ENCODE peak calls at places on chromosomes 3 and 15, in nine cellular contexts. W is anterior cingulate cortex; X is HFFc6; P is T47D; D is putamen; H is naive thymus-derived CD8-positive, alpha-beta T cell; S is globus pallidus; Y is stimulated activated CD4-positive, alpha-beta T cell treated with anti-CD3 and anti-CD28 coated beads, Interleukin-1b, Interleukin-23, amount 100 ng/mL, for 4 hours; G is IMR-90. N is an unnamed sample.

GRCh38 chr15:65416845-65417416 is 5.8 kb downstream of the IGDCC4 start:
- DNase-seq in W (no peak), X (no peak), P (no peak), D (no peak), H (no peak), S (no peak), Y (no peak), G (peak), N (no peak)

GRCh38 chr3:149523899-149524298 is 49.4 kb downstream of the TM4SF4 start:
- DNase-seq in W (no peak), X (no peak), P (no peak), D (no peak), H (no peak), S (no peak), Y (no peak), G (no peak), N (no peak)

GRCh38 chr3:113908133-113908532 is 39.7 kb upstream of the ZDHHC23 start:
- DNase-seq in W (no peak), X (no peak), P (no peak), D (no peak), H (no peak), S (no peak), Y (no peak), G (no peak), N (no peak)

GRCh38 chr3:46733026-46733800 is 15.5 kb upstream of the PRSS50 start:
- DNase-seq in W (no peak), X (no peak), P (peak), D (no peak), H (no peak), S (no peak), Y (no peak), G (no peak), N (peak)

GRCh38 chr3:76096036-76096435 is 310.7 kb upstream of the ZNF717 start:
- DNase-seq in W (no peak), X (no peak), P (no peak), D (no peak), H (no peak), S (no peak), Y (no peak), G (peak), N (no peak)

GRCh38 chr3:101942356-101942755 is 93.0 kb downstream of the NFKBIZ start:
- DNase-seq in W (no peak), X (no peak), P (no peak), D (no peak), H (no peak), S (no peak), Y (no peak), G (no peak), N (no peak)

GRCh38 chr15:87733522-87733921 is 523.0 kb downstream of the NTRK3 start:
- DNase-seq in W (no peak), X (no peak), P (no peak), D (no peak), H (no peak), S (no peak), Y (no peak), G (no peak), N (no peak)

GRCh38 chr15:77819271-77819806 is 186.6 kb upstream of the LINGO1 start:
- DNase-seq in W (no peak), X (no peak), P (no peak), D (peak), H (no peak), S (no peak), Y (no peak), G (no peak), N (peak)

GRCh38 chr15:99135194-99135593 is 30.3 kb downstream of the SYNM start:
- DNase-seq in W (no peak), X (no peak), P (no peak), D (no peak), H (no peak), S (no peak), Y (no peak), G (peak), N (no peak)

GRCh38 chr3:124935264-124935663 is 713 bp upstream of the MUC13 start:
- DNase-seq in W (no peak), X (no peak), P (no peak), D (no peak), H (no peak), S (no peak), Y (no peak), G (no peak), N (no peak)

GRCh38 chr15:30065025-30065801 is 17.5 kb upstream of the GOLGA8J start:
- DNase-seq in W (no peak), X (peak), P (no peak), D (peak), H (no peak), S (peak), Y (no peak), G (peak), N (peak)

GRCh38 chr3:178629430-178630178 is 93.4 kb downstream of the KCNMB2 start:
- DNase-seq in W (no peak), X (no peak), P (peak), D (no peak), H (no peak), S (no peak), Y (no peak), G (no peak), N (no peak)

GRCh38 chr15:26260517-26261133 is 397.5 kb upstream of the ATP10A start:
- DNase-seq in W (no peak), X (no peak), P (peak), D (peak), H (no peak), S (peak), Y (no peak), G (peak), N (peak)

GRCh38 chr3:101809178-101810022 is 30.4 kb downstream of the NXPE3 start:
- DNase-seq in W (no peak), X (peak), P (peak), D (peak), H (peak), S (peak), Y (no peak), G (peak), N (peak)

GRCh38 chr3:143480306-143480852 is 360.8 kb downstream of the CHST2 start:
- DNase-seq in W (no peak), X (no peak), P (no peak), D (no peak), H (no peak), S (no peak), Y (no peak), G (peak), N (peak)

GRCh38 chr3:156516951-156517350 is 38.0 kb downstream of the SSR3 start:
- DNase-seq in W (no peak), X (no peak), P (no peak), D (no peak), H (no peak), S (no peak), Y (no peak), G (no peak), N (no peak)

GRCh38 chr15:68586274-68586961 is 7.6 kb downstream of the CORO2B start:
- DNase-seq in W (no peak), X (peak), P (no peak), D (no peak), H (no peak), S (no peak), Y (no peak), G (peak), N (no peak)

GRCh38 chr3:31407665-31408064 is 125.1 kb upstream of the STT3B start:
- DNase-seq in W (no peak), X (peak), P (no peak), D (no peak), H (no peak), S (no peak), Y (no peak), G (peak), N (no peak)

GRCh38 chr3:127431066-127431465 is 143.2 kb upstream of the PRR20G start:
- DNase-seq in W (no peak), X (no peak), P (no peak), D (no peak), H (no peak), S (no peak), Y (no peak), G (no peak), N (peak)

N was measured in cardiac muscle cell.